ENCODE peak calls at places on chromosomes 5 and 9, in eight cellular contexts. L is bronchial epithelial cell, H is PC-3, Y is GM12878, G is spleen, K is ovary, N is heart left ventricle, R is NB4. A is an unnamed sample.

GRCh38 chr5:10633271-10634049 is 69.6 kb downstream of the ANKRD33B start:
- DNase-seq in L (no peak), H (no peak), Y (no peak), G (peak), K (no peak), N (no peak), R (peak), A (no peak)

GRCh38 chr5:124747770-124748686 is 1.6 kb upstream of the ZNF608 start:
- DNase-seq in L (peak), H (peak), Y (peak), G (no peak), K (no peak), N (no peak), R (peak), A (peak)

GRCh38 chr5:138603521-138603920 is 28.3 kb upstream of the HSPA9 start:
- DNase-seq in L (peak), H (no peak), Y (peak), G (no peak), K (no peak), N (no peak), R (no peak), A (peak)

GRCh38 chr5:43484049-43484849 is 584 bp upstream of the TMEM267 start:
- DNase-seq in L (peak), H (peak), Y (peak), G (peak), K (peak), N (peak), R (peak), A (peak)

GRCh38 chr5:108650997-108651396 is 96.7 kb upstream of the FER start:
- DNase-seq in L (peak), H (peak), Y (no peak), G (no peak), K (no peak), N (no peak), R (no peak), A (peak)

GRCh38 chr5:94977437-94977836 is 307.5 kb downstream of the MCTP1 start:
- DNase-seq in L (no peak), H (no peak), Y (no peak), G (no peak), K (no peak), N (no peak), R (no peak), A (no peak)

GRCh38 chr5:99348597-99348996 is 419.8 kb upstream of the CHD1 start:
- DNase-seq in L (no peak), H (no peak), Y (no peak), G (no peak), K (no peak), N (no peak), R (no peak), A (no peak)

GRCh38 chr5:29208026-29208425 is 1985.5 kb upstream of the CDH6 start:
- DNase-seq in L (peak), H (peak), Y (no peak), G (no peak), K (no peak), N (no peak), R (peak), A (peak)

GRCh38 chr5:171850354-171850947 is 64.8 kb downstream of the SMIM23 start:
- DNase-seq in L (peak), H (peak), Y (no peak), G (no peak), K (no peak), N (no peak), R (peak), A (no peak)

GRCh38 chr9:93305497-93306020 is 121.6 kb downstream of the WNK2 start:
- DNase-seq in L (no peak), H (no peak), Y (no peak), G (peak), K (no peak), N (no peak), R (no peak), A (no peak)

GRCh38 chr5:83632874-83633273 is 87.8 kb downstream of the HAPLN1 start:
- DNase-seq in L (peak), H (peak), Y (no peak), G (no peak), K (no peak), N (no peak), R (no peak), A (peak)

GRCh38 chr9:123597926-123598556 is 242.0 kb downstream of the CRB2 start:
- DNase-seq in L (no peak), H (no peak), Y (no peak), G (no peak), K (no peak), N (no peak), R (no peak), A (no peak)

GRCh38 chr9:16352232-16352631 is 518.2 kb downstream of the BNC2 start:
- DNase-seq in L (no peak), H (no peak), Y (no peak), G (no peak), K (no peak), N (no peak), R (no peak), A (peak)

GRCh38 chr9:124658165-124659017 is 112.7 kb downstream of the NR6A1 start:
- DNase-seq in L (peak), H (peak), Y (peak), G (peak), K (peak), N (peak), R (peak), A (peak)

GRCh38 chr9:109035684-109036423 is 22.6 kb upstream of the CTNNAL1 start:
- DNase-seq in L (peak), H (peak), Y (no peak), G (no peak), K (peak), N (peak), R (no peak), A (peak)

GRCh38 chr9:26053954-26054353 is 375.7 kb upstream of the TUSC1 start:
- DNase-seq in L (no peak), H (no peak), Y (no peak), G (no peak), K (no peak), N (no peak), R (no peak), A (no peak)

GRCh38 chr9:134546231-134546731 is 95.3 kb upstream of the COL5A1 start:
- DNase-seq in L (no peak), H (no peak), Y (no peak), G (peak), K (no peak), N (no peak), R (no peak), A (peak)

GRCh38 chr9:134546746-134547145 is 94.9 kb upstream of the COL5A1 start:
- DNase-seq in L (no peak), H (no peak), Y (no peak), G (peak), K (no peak), N (no peak), R (no peak), A (no peak)

GRCh38 chr9:134547161-134548100 is 94.2 kb upstream of the COL5A1 start:
- DNase-seq in L (no peak), H (no peak), Y (no peak), G (peak), K (no peak), N (no peak), R (no peak), A (no peak)

GRCh38 chr9:134544388-134545212 is 97.0 kb upstream of the COL5A1 start:
- DNase-seq in L (peak), H (peak), Y (no peak), G (peak), K (peak), N (peak), R (no peak), A (peak)

DNA sequence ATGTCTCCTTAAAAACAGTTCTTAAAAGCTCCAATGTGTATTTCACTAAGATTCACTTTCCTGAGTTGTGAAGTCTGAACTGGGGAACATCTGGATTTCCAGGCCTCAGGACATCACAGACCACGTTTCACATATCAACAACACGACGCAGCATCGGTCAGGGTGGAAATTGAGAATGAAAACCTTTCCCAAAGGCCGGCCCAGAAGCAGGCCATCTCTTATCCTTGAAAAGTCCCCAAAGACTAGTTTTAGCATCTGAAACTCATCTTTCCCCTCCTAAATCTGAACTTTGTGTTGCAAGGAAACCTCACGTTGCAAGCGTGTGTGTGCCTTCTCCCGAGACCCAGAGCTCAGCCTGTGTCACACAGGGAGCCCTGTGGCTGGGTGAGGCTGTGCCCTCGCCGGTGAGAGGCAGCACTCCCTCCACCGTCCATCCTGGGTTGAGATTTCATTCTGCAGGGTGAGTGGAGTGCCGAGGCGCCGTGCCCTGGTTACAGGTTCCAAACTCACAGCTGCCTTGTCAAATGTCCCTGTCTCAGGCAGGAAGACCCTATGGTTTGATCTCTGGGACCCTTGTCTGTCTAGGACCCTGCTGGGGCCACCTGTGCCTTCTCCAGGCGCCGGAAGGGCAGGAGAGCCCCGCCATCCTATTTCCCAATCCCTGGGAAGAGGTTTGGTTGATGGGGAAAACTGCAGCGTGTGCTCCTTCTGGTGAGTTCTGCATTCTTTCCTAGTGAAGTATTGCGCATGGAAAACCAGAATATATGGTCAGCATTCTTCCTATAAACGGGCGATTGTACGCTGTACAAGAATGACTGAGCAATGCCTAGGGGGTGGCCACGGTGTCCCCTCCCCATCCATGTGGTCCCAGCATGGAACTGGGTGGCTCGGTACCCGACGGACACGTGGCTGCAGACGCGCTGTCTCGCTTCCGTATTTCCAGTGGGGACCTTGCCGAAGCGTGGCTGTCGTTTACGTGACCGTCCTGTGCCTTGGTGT is 96.1 kb upstream of the COL5A1 start:
- DNase-seq in L (no peak), H (no peak), Y (no peak), G (peak), K (no peak), N (no peak), R (no peak), A (peak)
- H3K4me3 ChIP-seq in L (no peak), H (no peak), Y (no peak), G (no peak), K (no peak), N (no peak), R (no peak), A (no peak)

GRCh38 chr9:102631559-102631958 is 363.6 kb upstream of the CYLC2 start:
- DNase-seq in L (peak), H (peak), Y (no peak), G (no peak), K (no peak), N (no peak), R (peak), A (peak)
- TF ChIP-seq CTCF in L (peak), H (peak), Y (peak), G (no peak), K (no peak), N (no peak), R (peak), A (peak)

GRCh38 chr5:401216-402034 is 41.6 kb upstream of the EXOC3 start:
- DNase-seq in L (no peak), H (no peak), Y (no peak), G (peak), K (peak), N (no peak), R (peak), A (no peak)

GRCh38 chr5:398475-399295 is 44.3 kb upstream of the EXOC3 start:
- DNase-seq in L (no peak), H (no peak), Y (no peak), G (peak), K (peak), N (no peak), R (peak), A (no peak)

GRCh38 chr5:402615-403359 is 40.2 kb upstream of the EXOC3 start:
- DNase-seq in L (no peak), H (peak), Y (peak), G (peak), K (peak), N (no peak), R (peak), A (no peak)

GRCh38 chr5:399296-400281 is 43.4 kb upstream of the EXOC3 start:
- DNase-seq in L (no peak), H (no peak), Y (peak), G (peak), K (peak), N (peak), R (peak), A (peak)

GRCh38 chr5:400282-401215 is 42.4 kb upstream of the EXOC3 start:
- DNase-seq in L (no peak), H (peak), Y (no peak), G (peak), K (peak), N (no peak), R (peak), A (no peak)
- H3K4me3 ChIP-seq in L (no peak), H (no peak), Y (no peak), G (peak), K (no peak), N (no peak), R (peak), A (peak)

GRCh38 chr9:911003-911402 is 65.5 kb upstream of the DMRT3 start:
- DNase-seq in L (no peak), H (no peak), Y (no peak), G (no peak), K (no peak), N (no peak), R (peak), A (no peak)
- TF ChIP-seq CTCF in L (no peak), H (peak), Y (peak), G (no peak), K (no peak), N (no peak), R (peak), A (no peak)

DNA sequence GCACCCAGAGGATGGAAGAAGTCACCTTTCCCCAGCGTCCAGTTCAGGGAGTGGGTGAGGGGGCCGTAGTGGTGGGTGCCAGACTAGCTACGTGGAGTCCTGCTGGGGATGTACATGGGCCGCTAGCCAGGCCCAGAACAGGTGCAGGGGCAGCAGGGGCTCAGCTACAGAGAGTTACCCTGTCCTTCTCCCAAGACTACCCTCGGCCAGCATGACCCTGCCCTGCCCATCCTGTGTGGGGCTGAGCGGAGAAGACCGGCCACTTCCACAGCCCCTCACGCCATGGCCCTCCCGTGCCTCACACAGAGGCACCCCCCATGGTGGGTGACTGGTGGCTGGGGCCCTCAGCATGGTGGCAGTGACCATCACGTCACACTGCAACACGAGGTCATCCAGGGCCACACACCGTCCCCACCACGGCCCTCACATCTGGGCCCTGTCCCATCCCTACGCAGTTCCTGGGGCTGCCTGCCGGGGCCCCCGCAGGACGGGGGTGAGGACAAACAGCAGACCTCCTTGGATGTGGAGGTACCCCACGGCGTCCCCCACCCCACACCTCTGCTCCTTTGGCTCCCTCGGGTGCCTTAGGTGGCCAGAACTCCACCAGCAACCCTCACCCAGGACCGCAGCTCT is 977 bp upstream of the DPP7 start:
- DNase-seq in L (no peak), H (no peak), Y (no peak), G (no peak), K (no peak), N (no peak), R (no peak), A (no peak)
- H3K4me3 ChIP-seq in L (no peak), H (peak), Y (no peak), G (peak), K (no peak), N (no peak), R (no peak), A (no peak)

GRCh38 chr5:149831492-149831891 is 101.4 kb downstream of the PPARGC1B start:
- DNase-seq in L (peak), H (no peak), Y (peak), G (peak), K (no peak), N (no peak), R (peak), A (peak)

GRCh38 chr5:149827501-149827990 is 97.4 kb downstream of the PPARGC1B start:
- DNase-seq in L (no peak), H (no peak), Y (no peak), G (peak), K (no peak), N (no peak), R (no peak), A (no peak)

GRCh38 chr5:149830579-149830978 is 100.5 kb downstream of the PPARGC1B start:
- DNase-seq in L (no peak), H (no peak), Y (no peak), G (peak), K (no peak), N (no peak), R (no peak), A (no peak)

GRCh38 chr5:149828161-149829011 is 98.3 kb downstream of the PPARGC1B start:
- DNase-seq in L (peak), H (peak), Y (peak), G (peak), K (peak), N (peak), R (peak), A (peak)

GRCh38 chr5:149829954-149830353 is 99.8 kb downstream of the PPARGC1B start:
- DNase-seq in L (no peak), H (peak), Y (no peak), G (no peak), K (no peak), N (no peak), R (peak), A (no peak)
- TF ChIP-seq CTCF in L (no peak), H (peak), Y (no peak), G (no peak), K (no peak), N (peak), R (peak), A (peak)

GRCh38 chr5:180688326-180689070 is 39.1 kb upstream of the FLT4 start:
- DNase-seq in L (no peak), H (no peak), Y (no peak), G (no peak), K (no peak), N (no peak), R (no peak), A (no peak)
- H3K4me3 ChIP-seq in L (no peak), H (no peak), Y (no peak), G (no peak), K (no peak), N (no peak), R (no peak), A (no peak)

GRCh38 chr5:170291324-170291847 is 6.2 kb downstream of the LCP2 start:
- DNase-seq in L (no peak), H (no peak), Y (no peak), G (no peak), K (no peak), N (no peak), R (no peak), A (no peak)
- TF ChIP-seq CTCF in L (no peak), H (no peak), Y (no peak), G (no peak), K (no peak), N (no peak), R (no peak), A (no peak)